ENCODE peak calls at places on chromosome 2, in eight cellular contexts. One of them, this sample, is unnamed.

GRCh38 chr2:219542931-219543595 is 546 bp downstream of the CHPF start:
- DNase-seq in GM23338: peak
- DNase-seq in activated T-cell treated with anti-CD3 and anti-CD28 coated beads, Interleukin-2, amount 50 U/mL, for 4 hours: no peak
- DNase-seq in neural crest cell: peak
- DNase-seq in lung microvascular endothelial cell: peak
- DNase-seq in hepatocyte: peak
- DNase-seq in GM04504: peak
- DNase-seq in kidney: no peak
- DNase-seq in this sample: no peak

GRCh38 chr2:221492606-221493005 is 79.5 kb downstream of the EPHA4 start:
- DNase-seq in GM23338: no peak
- DNase-seq in activated T-cell treated with anti-CD3 and anti-CD28 coated beads, Interleukin-2, amount 50 U/mL, for 4 hours: no peak
- DNase-seq in neural crest cell: no peak
- DNase-seq in lung microvascular endothelial cell: no peak
- DNase-seq in hepatocyte: no peak
- DNase-seq in GM04504: no peak
- DNase-seq in kidney: no peak
- DNase-seq in this sample: no peak

GRCh38 chr2:202671317-202672035 is 36.7 kb downstream of the FAM117B start:
- DNase-seq in GM23338: no peak
- DNase-seq in activated T-cell treated with anti-CD3 and anti-CD28 coated beads, Interleukin-2, amount 50 U/mL, for 4 hours: no peak
- DNase-seq in neural crest cell: no peak
- DNase-seq in lung microvascular endothelial cell: no peak
- DNase-seq in hepatocyte: no peak
- DNase-seq in GM04504: no peak
- DNase-seq in kidney: no peak
- DNase-seq in this sample: no peak

GRCh38 chr2:150486539-150487484 is 655 bp downstream of the RND3 start:
- DNase-seq in GM23338: peak
- DNase-seq in activated T-cell treated with anti-CD3 and anti-CD28 coated beads, Interleukin-2, amount 50 U/mL, for 4 hours: no peak
- DNase-seq in neural crest cell: peak
- DNase-seq in lung microvascular endothelial cell: peak
- DNase-seq in hepatocyte: peak
- DNase-seq in GM04504: peak
- DNase-seq in kidney: peak
- DNase-seq in this sample: peak

GRCh38 chr2:120346667-120347358 is 877 bp downstream of the INHBB start:
- DNase-seq in GM23338: peak
- DNase-seq in activated T-cell treated with anti-CD3 and anti-CD28 coated beads, Interleukin-2, amount 50 U/mL, for 4 hours: no peak
- DNase-seq in neural crest cell: peak
- DNase-seq in lung microvascular endothelial cell: no peak
- DNase-seq in hepatocyte: peak
- DNase-seq in GM04504: no peak
- DNase-seq in kidney: peak
- DNase-seq in this sample: no peak

GRCh38 chr2:211957799-211958198 is 580.8 kb downstream of the ERBB4 start:
- DNase-seq in GM23338: no peak
- DNase-seq in activated T-cell treated with anti-CD3 and anti-CD28 coated beads, Interleukin-2, amount 50 U/mL, for 4 hours: no peak
- DNase-seq in neural crest cell: no peak
- DNase-seq in lung microvascular endothelial cell: no peak
- DNase-seq in hepatocyte: no peak
- DNase-seq in GM04504: no peak
- DNase-seq in kidney: no peak
- DNase-seq in this sample: no peak

GRCh38 chr2:98615481-98615880 is 7.1 kb downstream of the UNC50 start:
- DNase-seq in GM23338: peak
- DNase-seq in activated T-cell treated with anti-CD3 and anti-CD28 coated beads, Interleukin-2, amount 50 U/mL, for 4 hours: no peak
- DNase-seq in neural crest cell: no peak
- DNase-seq in lung microvascular endothelial cell: peak
- DNase-seq in hepatocyte: no peak
- DNase-seq in GM04504: no peak
- DNase-seq in kidney: no peak
- DNase-seq in this sample: no peak

GRCh38 chr2:68255736-68256450 is 3.6 kb upstream of the PPP3R1 start:
- DNase-seq in GM23338: peak
- DNase-seq in activated T-cell treated with anti-CD3 and anti-CD28 coated beads, Interleukin-2, amount 50 U/mL, for 4 hours: no peak
- DNase-seq in neural crest cell: no peak
- DNase-seq in lung microvascular endothelial cell: peak
- DNase-seq in hepatocyte: no peak
- DNase-seq in GM04504: peak
- DNase-seq in kidney: no peak
- DNase-seq in this sample: no peak

GRCh38 chr2:65487404-65487803 is 55.0 kb upstream of the SPRED2 start:
- DNase-seq in GM23338: no peak
- DNase-seq in activated T-cell treated with anti-CD3 and anti-CD28 coated beads, Interleukin-2, amount 50 U/mL, for 4 hours: no peak
- DNase-seq in neural crest cell: no peak
- DNase-seq in lung microvascular endothelial cell: no peak
- DNase-seq in hepatocyte: no peak
- DNase-seq in GM04504: no peak
- DNase-seq in kidney: no peak
- DNase-seq in this sample: no peak

GRCh38 chr2:233938676-233939370 is 21.6 kb downstream of the TRPM8 start:
- DNase-seq in GM23338: peak
- DNase-seq in activated T-cell treated with anti-CD3 and anti-CD28 coated beads, Interleukin-2, amount 50 U/mL, for 4 hours: no peak
- DNase-seq in neural crest cell: no peak
- DNase-seq in lung microvascular endothelial cell: no peak
- DNase-seq in hepatocyte: no peak
- DNase-seq in GM04504: no peak
- DNase-seq in kidney: no peak
- DNase-seq in this sample: peak

GRCh38 chr2:7377861-7378569 is 460.8 kb downstream of the RNF144A start:
- DNase-seq in GM23338: peak
- DNase-seq in activated T-cell treated with anti-CD3 and anti-CD28 coated beads, Interleukin-2, amount 50 U/mL, for 4 hours: no peak
- DNase-seq in neural crest cell: no peak
- DNase-seq in lung microvascular endothelial cell: no peak
- DNase-seq in hepatocyte: peak
- DNase-seq in GM04504: no peak
- DNase-seq in kidney: peak
- DNase-seq in this sample: peak

GRCh38 chr2:12896283-12897014 is 179.7 kb downstream of the TRIB2 start:
- DNase-seq in GM23338: no peak
- DNase-seq in activated T-cell treated with anti-CD3 and anti-CD28 coated beads, Interleukin-2, amount 50 U/mL, for 4 hours: no peak
- DNase-seq in neural crest cell: no peak
- DNase-seq in lung microvascular endothelial cell: no peak
- DNase-seq in hepatocyte: no peak
- DNase-seq in GM04504: no peak
- DNase-seq in kidney: no peak
- DNase-seq in this sample: no peak

GRCh38 chr2:88669371-88670214 is 21.9 kb upstream of the RPIA start:
- DNase-seq in GM23338: peak
- DNase-seq in activated T-cell treated with anti-CD3 and anti-CD28 coated beads, Interleukin-2, amount 50 U/mL, for 4 hours: no peak
- DNase-seq in neural crest cell: peak
- DNase-seq in lung microvascular endothelial cell: peak
- DNase-seq in hepatocyte: peak
- DNase-seq in GM04504: no peak
- DNase-seq in kidney: no peak
- DNase-seq in this sample: peak

GRCh38 chr2:200863655-200864205 is 728 bp downstream of the CLK1 start:
- DNase-seq in GM23338: no peak
- DNase-seq in activated T-cell treated with anti-CD3 and anti-CD28 coated beads, Interleukin-2, amount 50 U/mL, for 4 hours: no peak
- DNase-seq in neural crest cell: no peak
- DNase-seq in lung microvascular endothelial cell: no peak
- DNase-seq in hepatocyte: peak
- DNase-seq in GM04504: no peak
- DNase-seq in kidney: no peak
- DNase-seq in this sample: no peak

GRCh38 chr2:74573747-74574562 is 19.4 kb downstream of the DOK1 start:
- DNase-seq in GM23338: no peak
- DNase-seq in activated T-cell treated with anti-CD3 and anti-CD28 coated beads, Interleukin-2, amount 50 U/mL, for 4 hours: no peak
- DNase-seq in neural crest cell: no peak
- DNase-seq in lung microvascular endothelial cell: peak
- DNase-seq in hepatocyte: no peak
- DNase-seq in GM04504: no peak
- DNase-seq in kidney: no peak
- DNase-seq in this sample: no peak

GRCh38 chr2:241354668-241355658 is 1.1 kb upstream of the FARP2 start:
- DNase-seq in GM23338: peak
- DNase-seq in activated T-cell treated with anti-CD3 and anti-CD28 coated beads, Interleukin-2, amount 50 U/mL, for 4 hours: peak
- DNase-seq in neural crest cell: peak
- DNase-seq in lung microvascular endothelial cell: peak
- DNase-seq in hepatocyte: peak
- DNase-seq in GM04504: no peak
- DNase-seq in kidney: peak
- DNase-seq in this sample: peak